ENCODE peak calls at places on chromosome 9, in four cellular contexts. F is stomach, O is IMR-90, R is esophagus squamous epithelium. N is an unnamed sample.

GRCh38 chr9:89760123-89760522 is 155.3 kb downstream of the GADD45G start:
- DNase-seq in O (no peak), R (no peak), F (no peak), N (no peak)

GRCh38 chr9:90025816-90026215 is 421.0 kb downstream of the GADD45G start:
- DNase-seq in F (no peak), O (no peak), R (no peak), N (no peak)

GRCh38 chr9:90956026-90956810 is 154.6 kb downstream of the SYK start:
- DNase-seq in O (peak), F (no peak), R (no peak), N (no peak)

GRCh38 chr9:91126761-91127420 is 234.8 kb downstream of the AUH start:
- DNase-seq in F (no peak), O (peak), R (no peak), N (no peak)

GRCh38 chr9:122179690-122180074 is 20.0 kb downstream of the MORN5 start:
- DNase-seq in O (peak), R (no peak), F (no peak), N (no peak)

GRCh38 chr9:4662989-4663792 is 1.1 kb downstream of the PLPP6 start:
- DNase-seq in R (no peak), F (no peak), O (peak), N (no peak)

GRCh38 chr9:130830199-130830598 is 4.9 kb upstream of the ABL1 start:
- DNase-seq in R (no peak), F (no peak), O (no peak), N (no peak)

GRCh38 chr9:77128125-77128789 is 49.1 kb upstream of the VPS13A start:
- DNase-seq in R (no peak), F (no peak), O (no peak), N (no peak)

GRCh38 chr9:38024036-38024681 is 44.9 kb downstream of the SHB start:
- DNase-seq in O (peak), R (no peak), F (no peak), N (no peak)

GRCh38 chr9:98121096-98121495 is 2.1 kb upstream of the TRIM14 start:
- DNase-seq in R (no peak), F (no peak), O (no peak), N (peak)
- TF ChIP-seq CTCF in R (peak), F (no peak), O (no peak), N (peak)

GRCh38 chr9:99828054-99828416 is 6.3 kb downstream of the NR4A3 start:
- DNase-seq in O (no peak), R (no peak), F (no peak), N (no peak)
- H3K4me3 ChIP-seq in O (no peak), R (no peak), F (peak), N (no peak)

GRCh38 chr9:134778841-134779411 is 101.7 kb upstream of the FCN2 start:
- DNase-seq in F (peak), O (peak), R (no peak), N (peak)
- TF ChIP-seq CTCF in F (no peak), O (peak), R (peak), N (peak)

DNA sequence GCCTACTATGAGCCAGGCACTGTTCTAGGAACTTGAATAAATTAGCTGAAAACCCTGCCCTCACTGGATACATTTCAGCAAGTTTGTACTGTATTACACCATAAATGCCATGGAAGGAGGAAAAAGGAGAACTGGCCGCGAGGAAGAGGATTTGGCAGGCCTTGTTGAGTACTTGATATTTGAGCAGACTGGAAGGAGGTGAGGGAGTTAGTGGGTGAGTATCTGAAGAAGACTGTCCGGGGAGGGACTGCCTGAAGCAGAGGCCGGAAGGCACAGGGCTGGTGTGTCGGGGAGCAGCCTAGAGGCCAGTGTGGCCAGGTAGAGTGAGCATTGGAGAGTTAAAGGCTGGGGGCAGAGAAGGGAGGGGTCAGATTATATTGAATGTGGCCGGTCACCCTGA is 4.5 kb downstream of the SNX30 start:
- DNase-seq in F (no peak), O (peak), R (no peak), N (no peak)
- H3K4me3 ChIP-seq in F (no peak), O (no peak), R (no peak), N (no peak)

GRCh38 chr9:93825348-93826115 is 129.6 kb downstream of the BARX1 start:
- DNase-seq in F (no peak), R (no peak), O (no peak), N (no peak)
- TF ChIP-seq CTCF in F (no peak), R (no peak), O (no peak), N (no peak)

GRCh38 chr9:18976368-18977238 is 56.4 kb downstream of the SAXO1 start:
- DNase-seq in O (peak), F (peak), R (no peak), N (no peak)
- H3K4me3 ChIP-seq in O (no peak), F (no peak), R (no peak), N (no peak)

GRCh38 chr9:34253460-34253837 is 74.6 kb downstream of the UBAP1 start:
- DNase-seq in O (peak), R (no peak), F (no peak), N (no peak)
- TF ChIP-seq CTCF in O (peak), R (peak), F (no peak), N (peak)

N was measured in LNCaP clone FGC.